ENCODE peak calls at places on chromosomes 1 and 21, in six cellular contexts. C is transverse colon, Y is colonic mucosa, L is tibial artery, R is heart left ventricle, T is MM.1S. W is an unnamed sample. For H3K27me3, the result is how much of the 10 kb centered on the place peaks cover.

GRCh38 chr1:158984386-158984785 is 25.3 kb upstream of the IFI16 start:
- DNase-seq in C (no peak), Y (no peak), L (no peak), R (no peak), T (no peak), W (no peak)

GRCh38 chr1:42259059-42259738 is 75.8 kb downstream of the FOXJ3 start:
- DNase-seq in C (no peak), Y (no peak), L (no peak), R (no peak), T (no peak), W (no peak)

GRCh38 chr1:83546863-83547262 is 452.1 kb downstream of the TTLL7 start:
- DNase-seq in C (no peak), Y (no peak), L (no peak), R (no peak), T (no peak), W (no peak)

GRCh38 chr1:169511339-169512028 is 25.7 kb upstream of the SLC19A2 start:
- DNase-seq in C (no peak), Y (no peak), L (peak), R (no peak), T (no peak), W (no peak)

GRCh38 chr21:42745511-42746239 is 92.3 kb downstream of the PDE9A start:
- DNase-seq in C (no peak), Y (no peak), L (peak), R (peak), T (no peak), W (no peak)

GRCh38 chr1:53660666-53661065 is 78.3 kb downstream of the GLIS1 start:
- DNase-seq in C (no peak), Y (no peak), L (no peak), R (peak), T (no peak), W (no peak)

GRCh38 chr1:244322791-244323521 is 128.8 kb downstream of the ADSS2 start:
- DNase-seq in C (no peak), Y (peak), L (peak), R (no peak), T (no peak), W (no peak)

GRCh38 chr21:24634749-24635148 is 972.5 kb downstream of the MRPL39 start:
- DNase-seq in C (no peak), Y (no peak), L (no peak), R (no peak), T (no peak), W (no peak)

GRCh38 chr1:119715542-119715941 is 3.8 kb downstream of the PHGDH start:
- DNase-seq in C (no peak), Y (no peak), L (no peak), R (no peak), T (no peak), W (no peak)

GRCh38 chr1:9166289-9167235 is 37.7 kb upstream of the GPR157 start:
- DNase-seq in C (no peak), Y (no peak), L (no peak), R (peak), T (no peak), W (no peak)

GRCh38 chr1:116501041-116501869 is 69.6 kb downstream of the CD58 start:
- DNase-seq in C (peak), Y (peak), L (no peak), R (no peak), T (no peak), W (no peak)

GRCh38 chr1:203649551-203650011 is 22.9 kb downstream of the ATP2B4 start:
- DNase-seq in C (no peak), Y (no peak), L (no peak), R (no peak), T (no peak), W (no peak)

GRCh38 chr1:65175171-65176070 is 27.4 kb downstream of the AK4 start:
- DNase-seq in C (no peak), Y (no peak), L (no peak), R (no peak), T (no peak), W (peak)

GRCh38 chr1:12180903-12181302 is 14.1 kb downstream of the TNFRSF1B start:
- DNase-seq in C (no peak), Y (no peak), L (no peak), R (no peak), T (no peak), W (no peak)

GRCh38 chr1:235567812-235568444 is 63.7 kb upstream of the B3GALNT2 start:
- DNase-seq in C (no peak), Y (no peak), L (no peak), R (no peak), T (no peak), W (no peak)

GRCh38 chr1:176243746-176244145 is 36.7 kb upstream of the COP1 start:
- DNase-seq in C (no peak), Y (no peak), L (no peak), R (no peak), T (no peak), W (no peak)

GRCh38 chr1:158330390-158330789 is 941 bp downstream of the CD1B start:
- DNase-seq in C (no peak), Y (no peak), L (no peak), R (no peak), T (no peak), W (no peak)

GRCh38 chr1:51946300-51946699 is 44.2 kb downstream of the RAB3B start:
- DNase-seq in C (no peak), Y (no peak), L (no peak), R (no peak), T (no peak), W (no peak)

GRCh38 chr1:176957603-176958002 is 206.9 kb downstream of the ASTN1 start:
- DNase-seq in C (no peak), Y (no peak), L (no peak), R (no peak), T (no peak), W (no peak)

GRCh38 chr1:59261537-59261936 is 35.4 kb upstream of the FGGY start:
- DNase-seq in C (no peak), Y (no peak), L (no peak), R (no peak), T (no peak), W (no peak)

GRCh38 chr1:29379438-29380073 is 143.2 kb downstream of the PTPRU start:
- DNase-seq in C (no peak), Y (no peak), L (no peak), R (no peak), T (peak), W (no peak)

GRCh38 chr1:63668298-63668697 is 75.1 kb downstream of the PGM1 start:
- DNase-seq in C (no peak), Y (no peak), L (no peak), R (no peak), T (no peak), W (no peak)

GRCh38 chr1:234533975-234534876 is 55.2 kb upstream of the TARBP1 start:
- DNase-seq in C (peak), Y (peak), L (peak), R (peak), T (no peak), W (peak)

GRCh38 chr1:97340951-97341350 is 579.9 kb downstream of the DPYD start:
- DNase-seq in C (no peak), Y (no peak), L (no peak), R (no peak), T (no peak), W (no peak)

GRCh38 chr21:42758721-42759593 is 105.5 kb downstream of the PDE9A start:
- DNase-seq in C (no peak), Y (no peak), L (no peak), R (peak), T (no peak), W (no peak)

GRCh38 chr1:51642739-51643142 is 25.8 kb downstream of the OSBPL9 start:
- DNase-seq in C (no peak), Y (no peak), L (no peak), R (no peak), T (no peak), W (no peak)

GRCh38 chr1:65440322-65440864 is 19.9 kb downstream of the LEPR start:
- DNase-seq in C (no peak), Y (no peak), L (no peak), R (no peak), T (no peak), W (no peak)

GRCh38 chr1:89607888-89608626 is 24.9 kb upstream of the LRRC8C start:
- DNase-seq in C (no peak), Y (no peak), L (no peak), R (no peak), T (no peak), W (no peak)

GRCh38 chr21:40029888-40030287 is 162.7 kb downstream of the PCP4 start:
- DNase-seq in C (no peak), Y (no peak), L (peak), R (no peak), T (no peak), W (no peak)

GRCh38 chr1:25021586-25022215 is 91.6 kb upstream of the RUNX3 start:
- DNase-seq in C (no peak), Y (no peak), L (no peak), R (no peak), T (no peak), W (no peak)
- H3K4me3 ChIP-seq in C (no peak), Y (no peak), L (no peak), R (no peak), T (no peak), W (no peak)

DNA sequence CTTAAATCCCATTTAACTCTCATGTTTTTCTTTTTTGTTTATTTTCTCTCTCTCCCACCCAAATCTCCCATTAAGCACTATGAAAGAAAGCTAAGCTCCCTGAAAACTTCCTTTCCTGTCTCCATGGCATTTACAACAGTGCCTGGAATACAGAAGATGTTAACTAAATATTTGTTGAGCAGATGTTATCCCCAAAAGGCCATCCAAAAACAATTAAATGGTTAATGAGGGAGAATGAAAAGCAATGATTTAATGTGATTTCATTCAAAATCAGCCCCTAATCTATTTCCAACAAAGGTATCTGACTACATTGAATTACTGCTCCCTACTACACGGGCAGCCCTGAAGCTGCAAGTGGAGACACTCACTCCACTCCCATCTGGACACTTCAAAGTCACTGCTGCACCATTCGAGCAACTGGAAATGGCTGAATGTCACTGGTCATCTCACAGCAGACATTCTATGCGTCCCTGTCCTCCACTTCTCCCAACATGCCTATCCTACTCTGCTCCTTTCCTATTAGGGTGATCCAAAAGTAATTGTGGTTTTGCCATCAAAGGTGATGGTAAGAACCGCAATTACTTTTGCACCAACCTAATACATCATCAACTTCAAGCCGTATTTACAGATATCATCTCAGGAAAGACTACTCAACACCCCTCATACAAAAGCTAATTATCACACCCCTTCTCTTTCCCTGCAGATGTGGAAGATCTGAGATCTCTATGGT is 7.5 kb downstream of the TP53BP2 start:
- DNase-seq in C (no peak), Y (no peak), L (no peak), R (no peak), T (no peak), W (no peak)
- H3K27ac ChIP-seq in C (no peak), Y (no peak), L (no peak), R (no peak), T (no peak), W (no peak)

DNA sequence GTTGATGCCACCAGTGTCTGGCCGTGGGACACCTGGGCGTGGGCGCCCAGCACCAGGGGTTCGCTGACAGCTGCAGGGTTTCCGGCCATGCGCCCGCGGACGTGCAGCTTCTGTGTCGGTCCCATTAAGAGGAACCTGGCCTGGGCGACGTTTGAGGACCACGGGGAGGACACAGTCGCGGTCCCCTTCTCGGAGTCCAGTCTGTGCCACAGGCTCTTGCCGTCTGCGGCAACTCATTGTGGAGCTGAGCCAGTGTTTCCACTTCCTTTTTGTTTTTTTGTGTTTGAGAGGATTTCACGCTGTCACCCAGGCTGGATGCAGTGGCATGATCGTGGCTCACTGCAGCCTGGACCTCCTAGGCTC is 1.6 kb upstream of the C1orf159 start:
- DNase-seq in C (peak), Y (peak), L (peak), R (peak), T (no peak), W (no peak)
- H3K27me3 ChIP-seq in C (under half), Y (under half), L (under half), R (under half), T (under half), W (under half)

DNA sequence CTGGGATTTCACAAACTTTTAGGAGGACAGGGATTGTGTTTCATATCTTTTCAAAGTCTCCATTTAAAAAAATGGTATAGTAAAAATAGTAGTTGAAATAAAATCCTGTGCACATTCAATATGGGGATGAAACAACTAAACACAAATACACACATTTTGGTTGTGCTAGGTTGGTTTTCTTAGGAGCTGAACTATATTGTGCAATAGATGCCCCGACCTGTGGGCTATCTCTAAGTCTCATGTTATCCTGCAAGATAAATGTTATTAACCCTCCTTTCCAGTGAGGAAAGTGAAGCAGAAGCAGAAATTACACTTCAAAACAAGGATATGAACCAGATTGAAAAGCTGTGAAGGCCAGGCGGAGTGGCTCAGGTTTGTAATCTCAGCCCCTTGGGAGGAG is 1.3 kb upstream of the PLD5 start:
- DNase-seq in C (no peak), Y (no peak), L (no peak), R (no peak), T (no peak), W (no peak)
- H3K4me3 ChIP-seq in C (no peak), Y (no peak), L (peak), R (no peak), T (no peak), W (no peak)

GRCh38 chr21:46304955-46305354 is 18.7 kb downstream of the C21orf58 start:
- DNase-seq in C (no peak), Y (no peak), L (no peak), R (no peak), T (no peak), W (peak)
- H3K27ac ChIP-seq in C (no peak), Y (no peak), L (no peak), R (no peak), T (no peak), W (no peak)

DNA sequence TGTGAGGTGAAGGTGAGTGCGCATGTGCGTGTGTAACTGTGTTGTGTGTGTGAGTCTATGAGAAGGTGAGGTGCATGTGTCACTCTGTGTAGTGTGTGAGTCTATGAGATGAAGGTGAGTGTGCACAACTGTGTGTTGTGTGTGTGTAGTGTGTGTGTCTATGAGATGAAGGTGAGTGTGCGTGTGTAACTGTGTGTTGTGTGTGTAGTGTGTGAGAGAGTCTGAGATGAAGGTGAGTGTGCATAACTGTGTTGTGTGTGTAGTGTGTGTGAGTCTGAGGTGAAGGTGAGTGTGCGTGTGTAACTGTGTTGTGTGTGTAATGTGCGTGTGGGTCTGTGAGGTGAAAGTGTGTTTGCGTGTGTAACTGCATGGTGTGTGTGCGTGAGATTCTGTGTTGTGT is 154.0 kb downstream of the FOXD2 start:
- DNase-seq in C (no peak), Y (no peak), L (no peak), R (no peak), T (no peak), W (no peak)
- H3K27me3 ChIP-seq in C (under half), Y (under half), L (under half), R (under half), T (under half), W (under half)

GRCh38 chr1:167443757-167444156 is 74.6 kb downstream of the CD247 start:
- DNase-seq in C (no peak), Y (no peak), L (no peak), R (no peak), T (no peak), W (no peak)
- H3K4me3 ChIP-seq in C (no peak), Y (no peak), L (no peak), R (no peak), T (no peak), W (no peak)

GRCh38 chr1:223077434-223077833 is 65.6 kb downstream of the TLR5 start:
- DNase-seq in C (no peak), Y (no peak), L (no peak), R (no peak), T (no peak), W (no peak)
- H3K27ac ChIP-seq in C (no peak), Y (no peak), L (no peak), R (peak), T (no peak), W (no peak)

GRCh38 chr21:32958288-32958992 is 67.3 kb upstream of the OLIG2 start:
- DNase-seq in C (no peak), Y (no peak), L (no peak), R (no peak), T (no peak), W (no peak)
- H3K27me3 ChIP-seq in C (half or more), Y (under half), L (half or more), R (under half), T (under half), W (under half)